ENCODE peak calls at places on chromosome 3, in six cellular contexts. One of them, this sample, is unnamed.

GRCh38 chr3:170634663-170635096 is 48.8 kb upstream of the SLC7A14 start:
- DNase-seq in amygdala: no peak
- DNase-seq in tibial artery: no peak
- DNase-seq in activated effector memory CD4-positive, alpha-beta T cell treated with Interleukin-2 at 50 U/mL for 16 hours: no peak
- DNase-seq in HT1080: no peak
- DNase-seq in activated naive CD8-positive, alpha-beta T cell treated with anti-CD3 and anti-CD28 coated beads, Interleukin-2, amount 50 U/mL, for 24 hours: no peak
- DNase-seq in this sample: no peak

GRCh38 chr3:39191103-39191502 is 1.3 kb downstream of the XIRP1 start:
- DNase-seq in HT1080: no peak
- DNase-seq in activated effector memory CD4-positive, alpha-beta T cell treated with Interleukin-2 at 50 U/mL for 16 hours: no peak
- DNase-seq in amygdala: no peak
- DNase-seq in activated naive CD8-positive, alpha-beta T cell treated with anti-CD3 and anti-CD28 coated beads, Interleukin-2, amount 50 U/mL, for 24 hours: no peak
- DNase-seq in tibial artery: no peak
- DNase-seq in this sample: no peak

GRCh38 chr3:142808103-142808917 is 80.6 kb downstream of the PCOLCE2 start:
- DNase-seq in activated effector memory CD4-positive, alpha-beta T cell treated with Interleukin-2 at 50 U/mL for 16 hours: no peak
- DNase-seq in amygdala: no peak
- DNase-seq in tibial artery: no peak
- DNase-seq in activated naive CD8-positive, alpha-beta T cell treated with anti-CD3 and anti-CD28 coated beads, Interleukin-2, amount 50 U/mL, for 24 hours: no peak
- DNase-seq in HT1080: peak
- DNase-seq in this sample: no peak

GRCh38 chr3:155382396-155383042 is 89.0 kb upstream of the STRIT1 start:
- DNase-seq in amygdala: peak
- DNase-seq in HT1080: peak
- DNase-seq in activated naive CD8-positive, alpha-beta T cell treated with anti-CD3 and anti-CD28 coated beads, Interleukin-2, amount 50 U/mL, for 24 hours: peak
- DNase-seq in activated effector memory CD4-positive, alpha-beta T cell treated with Interleukin-2 at 50 U/mL for 16 hours: no peak
- DNase-seq in tibial artery: peak
- DNase-seq in this sample: peak

GRCh38 chr3:35565048-35565447 is 74.3 kb upstream of the ARPP21 start:
- DNase-seq in tibial artery: no peak
- DNase-seq in activated naive CD8-positive, alpha-beta T cell treated with anti-CD3 and anti-CD28 coated beads, Interleukin-2, amount 50 U/mL, for 24 hours: no peak
- DNase-seq in HT1080: no peak
- DNase-seq in activated effector memory CD4-positive, alpha-beta T cell treated with Interleukin-2 at 50 U/mL for 16 hours: no peak
- DNase-seq in amygdala: no peak
- DNase-seq in this sample: no peak

GRCh38 chr3:39917060-39917773 is 107.8 kb downstream of the MYRIP start:
- DNase-seq in activated effector memory CD4-positive, alpha-beta T cell treated with Interleukin-2 at 50 U/mL for 16 hours: no peak
- DNase-seq in HT1080: peak
- DNase-seq in amygdala: no peak
- DNase-seq in activated naive CD8-positive, alpha-beta T cell treated with anti-CD3 and anti-CD28 coated beads, Interleukin-2, amount 50 U/mL, for 24 hours: no peak
- DNase-seq in tibial artery: no peak
- DNase-seq in this sample: no peak

GRCh38 chr3:66803206-66803605 is 194.9 kb upstream of the KBTBD8 start:
- DNase-seq in HT1080: no peak
- DNase-seq in activated naive CD8-positive, alpha-beta T cell treated with anti-CD3 and anti-CD28 coated beads, Interleukin-2, amount 50 U/mL, for 24 hours: no peak
- DNase-seq in activated effector memory CD4-positive, alpha-beta T cell treated with Interleukin-2 at 50 U/mL for 16 hours: no peak
- DNase-seq in tibial artery: no peak
- DNase-seq in amygdala: no peak
- DNase-seq in this sample: no peak

GRCh38 chr3:119279101-119279554 is 15.1 kb upstream of the ARHGAP31 start:
- DNase-seq in HT1080: no peak
- DNase-seq in activated effector memory CD4-positive, alpha-beta T cell treated with Interleukin-2 at 50 U/mL for 16 hours: no peak
- DNase-seq in tibial artery: peak
- DNase-seq in activated naive CD8-positive, alpha-beta T cell treated with anti-CD3 and anti-CD28 coated beads, Interleukin-2, amount 50 U/mL, for 24 hours: no peak
- DNase-seq in amygdala: peak
- DNase-seq in this sample: no peak

GRCh38 chr3:50256978-50257890 is 11.7 kb upstream of the SEMA3B start:
- DNase-seq in activated effector memory CD4-positive, alpha-beta T cell treated with Interleukin-2 at 50 U/mL for 16 hours: no peak
- DNase-seq in amygdala: no peak
- DNase-seq in tibial artery: no peak
- DNase-seq in activated naive CD8-positive, alpha-beta T cell treated with anti-CD3 and anti-CD28 coated beads, Interleukin-2, amount 50 U/mL, for 24 hours: peak
- DNase-seq in HT1080: peak
- DNase-seq in this sample: peak

GRCh38 chr3:55407426-55407820 is 79.7 kb downstream of the WNT5A start:
- DNase-seq in HT1080: peak
- DNase-seq in activated effector memory CD4-positive, alpha-beta T cell treated with Interleukin-2 at 50 U/mL for 16 hours: no peak
- DNase-seq in tibial artery: no peak
- DNase-seq in amygdala: no peak
- DNase-seq in activated naive CD8-positive, alpha-beta T cell treated with anti-CD3 and anti-CD28 coated beads, Interleukin-2, amount 50 U/mL, for 24 hours: no peak
- DNase-seq in this sample: no peak

GRCh38 chr3:17642474-17642873 is 100.0 kb downstream of the TBC1D5 start:
- DNase-seq in activated naive CD8-positive, alpha-beta T cell treated with anti-CD3 and anti-CD28 coated beads, Interleukin-2, amount 50 U/mL, for 24 hours: no peak
- DNase-seq in HT1080: no peak
- DNase-seq in amygdala: no peak
- DNase-seq in activated effector memory CD4-positive, alpha-beta T cell treated with Interleukin-2 at 50 U/mL for 16 hours: no peak
- DNase-seq in tibial artery: no peak
- DNase-seq in this sample: no peak

GRCh38 chr3:7075120-7075519 is 214.2 kb downstream of the GRM7 start:
- DNase-seq in tibial artery: no peak
- DNase-seq in amygdala: no peak
- DNase-seq in HT1080: no peak
- DNase-seq in activated naive CD8-positive, alpha-beta T cell treated with anti-CD3 and anti-CD28 coated beads, Interleukin-2, amount 50 U/mL, for 24 hours: no peak
- DNase-seq in activated effector memory CD4-positive, alpha-beta T cell treated with Interleukin-2 at 50 U/mL for 16 hours: no peak
- DNase-seq in this sample: no peak

GRCh38 chr3:196336319-196337145 is 1.7 kb downstream of the TM4SF19 start:
- DNase-seq in amygdala: no peak
- DNase-seq in tibial artery: no peak
- DNase-seq in activated effector memory CD4-positive, alpha-beta T cell treated with Interleukin-2 at 50 U/mL for 16 hours: no peak
- DNase-seq in HT1080: no peak
- DNase-seq in activated naive CD8-positive, alpha-beta T cell treated with anti-CD3 and anti-CD28 coated beads, Interleukin-2, amount 50 U/mL, for 24 hours: no peak
- DNase-seq in this sample: no peak

GRCh38 chr3:122640437-122640999 is 40.1 kb upstream of the PARP14 start:
- DNase-seq in tibial artery: no peak
- DNase-seq in activated naive CD8-positive, alpha-beta T cell treated with anti-CD3 and anti-CD28 coated beads, Interleukin-2, amount 50 U/mL, for 24 hours: no peak
- DNase-seq in HT1080: no peak
- DNase-seq in activated effector memory CD4-positive, alpha-beta T cell treated with Interleukin-2 at 50 U/mL for 16 hours: no peak
- DNase-seq in amygdala: no peak
- DNase-seq in this sample: no peak

GRCh38 chr3:87069963-87070362 is 79.0 kb upstream of the VGLL3 start:
- DNase-seq in activated effector memory CD4-positive, alpha-beta T cell treated with Interleukin-2 at 50 U/mL for 16 hours: no peak
- DNase-seq in amygdala: no peak
- DNase-seq in HT1080: no peak
- DNase-seq in activated naive CD8-positive, alpha-beta T cell treated with anti-CD3 and anti-CD28 coated beads, Interleukin-2, amount 50 U/mL, for 24 hours: no peak
- DNase-seq in tibial artery: no peak
- DNase-seq in this sample: no peak

GRCh38 chr3:86416334-86416733 is 574.6 kb downstream of the VGLL3 start:
- DNase-seq in activated naive CD8-positive, alpha-beta T cell treated with anti-CD3 and anti-CD28 coated beads, Interleukin-2, amount 50 U/mL, for 24 hours: no peak
- DNase-seq in HT1080: peak
- DNase-seq in amygdala: no peak
- DNase-seq in tibial artery: no peak
- DNase-seq in activated effector memory CD4-positive, alpha-beta T cell treated with Interleukin-2 at 50 U/mL for 16 hours: no peak
- DNase-seq in this sample: no peak

GRCh38 chr3:142649996-142650693 is 54.0 kb downstream of the PLS1 start:
- DNase-seq in HT1080: peak
- DNase-seq in amygdala: no peak
- DNase-seq in activated naive CD8-positive, alpha-beta T cell treated with anti-CD3 and anti-CD28 coated beads, Interleukin-2, amount 50 U/mL, for 24 hours: no peak
- DNase-seq in tibial artery: no peak
- DNase-seq in activated effector memory CD4-positive, alpha-beta T cell treated with Interleukin-2 at 50 U/mL for 16 hours: no peak
- DNase-seq in this sample: peak

GRCh38 chr3:61688307-61688695 is 126.9 kb downstream of the PTPRG start:
- DNase-seq in HT1080: no peak
- DNase-seq in activated naive CD8-positive, alpha-beta T cell treated with anti-CD3 and anti-CD28 coated beads, Interleukin-2, amount 50 U/mL, for 24 hours: no peak
- DNase-seq in activated effector memory CD4-positive, alpha-beta T cell treated with Interleukin-2 at 50 U/mL for 16 hours: no peak
- DNase-seq in tibial artery: no peak
- DNase-seq in amygdala: no peak
- DNase-seq in this sample: no peak

GRCh38 chr3:140160553-140160952 is 225.6 kb downstream of the CLSTN2 start:
- DNase-seq in activated effector memory CD4-positive, alpha-beta T cell treated with Interleukin-2 at 50 U/mL for 16 hours: no peak
- DNase-seq in HT1080: no peak
- DNase-seq in activated naive CD8-positive, alpha-beta T cell treated with anti-CD3 and anti-CD28 coated beads, Interleukin-2, amount 50 U/mL, for 24 hours: no peak
- DNase-seq in tibial artery: no peak
- DNase-seq in amygdala: no peak
- DNase-seq in this sample: no peak

GRCh38 chr3:133130168-133130567 is 92.0 kb downstream of the TMEM108 start:
- DNase-seq in HT1080: peak
- DNase-seq in amygdala: no peak
- DNase-seq in activated naive CD8-positive, alpha-beta T cell treated with anti-CD3 and anti-CD28 coated beads, Interleukin-2, amount 50 U/mL, for 24 hours: no peak
- DNase-seq in activated effector memory CD4-positive, alpha-beta T cell treated with Interleukin-2 at 50 U/mL for 16 hours: no peak
- DNase-seq in tibial artery: no peak
- DNase-seq in this sample: no peak

GRCh38 chr3:23811919-23812318 is 6.2 kb downstream of the UBE2E1 start:
- DNase-seq in tibial artery: no peak
- DNase-seq in activated naive CD8-positive, alpha-beta T cell treated with anti-CD3 and anti-CD28 coated beads, Interleukin-2, amount 50 U/mL, for 24 hours: no peak
- DNase-seq in activated effector memory CD4-positive, alpha-beta T cell treated with Interleukin-2 at 50 U/mL for 16 hours: no peak
- DNase-seq in HT1080: no peak
- DNase-seq in amygdala: no peak
- DNase-seq in this sample: no peak

GRCh38 chr3:57252404-57252803 is 24.9 kb downstream of the APPL1 start:
- DNase-seq in activated effector memory CD4-positive, alpha-beta T cell treated with Interleukin-2 at 50 U/mL for 16 hours: no peak
- DNase-seq in HT1080: no peak
- DNase-seq in activated naive CD8-positive, alpha-beta T cell treated with anti-CD3 and anti-CD28 coated beads, Interleukin-2, amount 50 U/mL, for 24 hours: no peak
- DNase-seq in tibial artery: no peak
- DNase-seq in amygdala: no peak
- DNase-seq in this sample: no peak

GRCh38 chr3:69791919-69792399 is 52.7 kb downstream of the MITF start:
- DNase-seq in amygdala: no peak
- DNase-seq in activated naive CD8-positive, alpha-beta T cell treated with anti-CD3 and anti-CD28 coated beads, Interleukin-2, amount 50 U/mL, for 24 hours: no peak
- DNase-seq in tibial artery: no peak
- DNase-seq in HT1080: peak
- DNase-seq in activated effector memory CD4-positive, alpha-beta T cell treated with Interleukin-2 at 50 U/mL for 16 hours: no peak
- DNase-seq in this sample: no peak

GRCh38 chr3:124374583-124374982 is 355.7 kb upstream of the UMPS start:
- DNase-seq in activated effector memory CD4-positive, alpha-beta T cell treated with Interleukin-2 at 50 U/mL for 16 hours: no peak
- DNase-seq in tibial artery: no peak
- DNase-seq in activated naive CD8-positive, alpha-beta T cell treated with anti-CD3 and anti-CD28 coated beads, Interleukin-2, amount 50 U/mL, for 24 hours: no peak
- DNase-seq in HT1080: no peak
- DNase-seq in amygdala: no peak
- DNase-seq in this sample: no peak

GRCh38 chr3:39147711-39148115 is 5.7 kb downstream of the CSRNP1 start:
- DNase-seq in activated naive CD8-positive, alpha-beta T cell treated with anti-CD3 and anti-CD28 coated beads, Interleukin-2, amount 50 U/mL, for 24 hours: peak
- DNase-seq in amygdala: no peak
- DNase-seq in tibial artery: no peak
- DNase-seq in HT1080: peak
- DNase-seq in activated effector memory CD4-positive, alpha-beta T cell treated with Interleukin-2 at 50 U/mL for 16 hours: no peak
- DNase-seq in this sample: peak

GRCh38 chr3:150936693-150937092 is 31.5 kb upstream of the MINDY4B start:
- DNase-seq in HT1080: no peak
- DNase-seq in amygdala: no peak
- DNase-seq in tibial artery: no peak
- DNase-seq in activated naive CD8-positive, alpha-beta T cell treated with anti-CD3 and anti-CD28 coated beads, Interleukin-2, amount 50 U/mL, for 24 hours: no peak
- DNase-seq in activated effector memory CD4-positive, alpha-beta T cell treated with Interleukin-2 at 50 U/mL for 16 hours: no peak
- DNase-seq in this sample: no peak

GRCh38 chr3:58270485-58270884 is 32.9 kb downstream of the ABHD6 start:
- DNase-seq in activated naive CD8-positive, alpha-beta T cell treated with anti-CD3 and anti-CD28 coated beads, Interleukin-2, amount 50 U/mL, for 24 hours: no peak
- DNase-seq in amygdala: no peak
- DNase-seq in HT1080: no peak
- DNase-seq in activated effector memory CD4-positive, alpha-beta T cell treated with Interleukin-2 at 50 U/mL for 16 hours: no peak
- DNase-seq in tibial artery: no peak
- DNase-seq in this sample: no peak

GRCh38 chr3:30299674-30300423 is 306.6 kb upstream of the TGFBR2 start:
- DNase-seq in tibial artery: no peak
- DNase-seq in activated effector memory CD4-positive, alpha-beta T cell treated with Interleukin-2 at 50 U/mL for 16 hours: no peak
- DNase-seq in activated naive CD8-positive, alpha-beta T cell treated with anti-CD3 and anti-CD28 coated beads, Interleukin-2, amount 50 U/mL, for 24 hours: no peak
- DNase-seq in amygdala: no peak
- DNase-seq in HT1080: no peak
- DNase-seq in this sample: no peak

GRCh38 chr3:189941679-189942078 is 179.0 kb downstream of the P3H2 start:
- DNase-seq in HT1080: peak
- DNase-seq in amygdala: no peak
- DNase-seq in activated naive CD8-positive, alpha-beta T cell treated with anti-CD3 and anti-CD28 coated beads, Interleukin-2, amount 50 U/mL, for 24 hours: peak
- DNase-seq in activated effector memory CD4-positive, alpha-beta T cell treated with Interleukin-2 at 50 U/mL for 16 hours: no peak
- DNase-seq in tibial artery: no peak
- DNase-seq in this sample: no peak

GRCh38 chr3:148269816-148270215 is 427.9 kb upstream of the AGTR1 start:
- DNase-seq in HT1080: peak
- DNase-seq in tibial artery: no peak
- DNase-seq in amygdala: peak
- DNase-seq in activated effector memory CD4-positive, alpha-beta T cell treated with Interleukin-2 at 50 U/mL for 16 hours: no peak
- DNase-seq in activated naive CD8-positive, alpha-beta T cell treated with anti-CD3 and anti-CD28 coated beads, Interleukin-2, amount 50 U/mL, for 24 hours: no peak
- DNase-seq in this sample: no peak

GRCh38 chr3:63662500-63662899 is 10.0 kb downstream of the SNTN start:
- DNase-seq in HT1080: no peak
- DNase-seq in tibial artery: no peak
- DNase-seq in activated naive CD8-positive, alpha-beta T cell treated with anti-CD3 and anti-CD28 coated beads, Interleukin-2, amount 50 U/mL, for 24 hours: no peak
- DNase-seq in amygdala: no peak
- DNase-seq in activated effector memory CD4-positive, alpha-beta T cell treated with Interleukin-2 at 50 U/mL for 16 hours: no peak
- DNase-seq in this sample: no peak

GRCh38 chr3:176514297-176514696 is 683.0 kb downstream of the TBL1XR1 start:
- DNase-seq in activated naive CD8-positive, alpha-beta T cell treated with anti-CD3 and anti-CD28 coated beads, Interleukin-2, amount 50 U/mL, for 24 hours: peak
- DNase-seq in tibial artery: no peak
- DNase-seq in HT1080: peak
- DNase-seq in amygdala: peak
- DNase-seq in activated effector memory CD4-positive, alpha-beta T cell treated with Interleukin-2 at 50 U/mL for 16 hours: no peak
- DNase-seq in this sample: peak

GRCh38 chr3:17823039-17823438 is 80.6 kb upstream of the TBC1D5 start:
- DNase-seq in activated effector memory CD4-positive, alpha-beta T cell treated with Interleukin-2 at 50 U/mL for 16 hours: no peak
- DNase-seq in amygdala: no peak
- DNase-seq in HT1080: no peak
- DNase-seq in activated naive CD8-positive, alpha-beta T cell treated with anti-CD3 and anti-CD28 coated beads, Interleukin-2, amount 50 U/mL, for 24 hours: no peak
- DNase-seq in tibial artery: no peak
- DNase-seq in this sample: no peak

GRCh38 chr3:72391659-72392058 is 456.6 kb downstream of the SHQ1 start:
- DNase-seq in amygdala: no peak
- DNase-seq in activated effector memory CD4-positive, alpha-beta T cell treated with Interleukin-2 at 50 U/mL for 16 hours: no peak
- DNase-seq in activated naive CD8-positive, alpha-beta T cell treated with anti-CD3 and anti-CD28 coated beads, Interleukin-2, amount 50 U/mL, for 24 hours: no peak
- DNase-seq in tibial artery: no peak
- DNase-seq in HT1080: no peak
- DNase-seq in this sample: no peak